ENCODE peak calls at places on chromosomes 2 and 18, in nine cellular contexts. P, Z, X, K, U, V, I, Q and B are unnamed samples.

GRCh38 chr2:50395510-50396300 is 636.2 kb downstream of the NRXN1 start:
- DNase-seq in V (no peak), K (no peak), X (no peak), Z (no peak), P (no peak), Q (no peak), U (no peak), I (no peak), B (no peak)

GRCh38 chr2:62456721-62457539 is 49.1 kb downstream of the TMEM17 start:
- DNase-seq in X (peak; percentile 80), Z (peak; percentile 60), U (peak; percentile 77), I (peak; percentile 66), V (peak; percentile 83), Q (peak; percentile 88), K (peak; percentile 55), P (peak; percentile 49), B (peak; percentile 90)

GRCh38 chr18:48826271-48826670 is 124.5 kb downstream of the SMAD7 start:
- DNase-seq in V (no peak), Q (peak; percentile 4), U (peak; percentile 35), P (no peak), Z (no peak), X (peak; percentile 2), K (no peak), I (no peak), B (peak; percentile 5)

GRCh38 chr2:208040199-208041171 is 15.2 kb upstream of the PLEKHM3 start:
- DNase-seq in U (peak; percentile 89), I (peak; percentile 61), Q (peak; percentile 58), P (peak; percentile 73), V (peak; percentile 41), X (peak; percentile 9), Z (peak; percentile 33), K (peak; percentile 53), B (peak; percentile 83)

GRCh38 chr2:32210767-32211408 is 45.2 kb downstream of the SLC30A6 start:
- DNase-seq in P (no peak), K (no peak), Q (no peak), X (no peak), U (no peak), V (no peak), Z (no peak), I (no peak), B (no peak)

GRCh38 chr2:210558708-210559107 is 2.3 kb downstream of the CPS1 start:
- DNase-seq in Z (no peak), Q (no peak), P (no peak), X (no peak), V (no peak), K (no peak), I (no peak), U (no peak), B (no peak)

GRCh38 chr2:206462240-206462854 is 19.0 kb downstream of the ADAM23 start:
- DNase-seq in V (no peak), Z (no peak), P (no peak), U (no peak), Q (no peak), I (no peak), K (no peak), X (no peak), B (no peak)

GRCh38 chr2:110748489-110748867 is 16.1 kb downstream of the ACOXL start:
- DNase-seq in I (no peak), U (no peak), P (peak; percentile 99), V (no peak), Q (no peak), K (peak; percentile 48), X (no peak), Z (peak; percentile 12), B (no peak)

GRCh38 chr2:7034313-7034712 is 117.1 kb downstream of the RNF144A start:
- DNase-seq in K (no peak), Q (peak; percentile 56), I (no peak), X (peak; percentile 56), P (no peak), U (peak; percentile 62), V (no peak), Z (no peak), B (peak; percentile 68)

GRCh38 chr18:3411854-3412268 is 38.1 kb upstream of the TGIF1 start:
- DNase-seq in X (no peak), K (no peak), I (peak; percentile 34), Z (no peak), Q (no peak), V (no peak), U (no peak), P (no peak), B (peak; percentile 77)
- H3K4me3 ChIP-seq in X (peak overlapping the region; percentile 22), K (peak overlapping the region; percentile 7), I (peak overlapping the region; percentile 60), Z (peak overlapping the region; percentile 20), Q (no peak overlapping the region), V (no peak overlapping the region), U (no peak overlapping the region), P (no peak overlapping the region), B (peak overlapping the region; percentile 54)

GRCh38 chr2:69965756-69966447 is 4.5 kb upstream of the ASPRV1 start:
- DNase-seq in U (no peak), Q (no peak), Z (no peak), I (no peak), K (no peak), V (no peak), P (no peak), X (no peak), B (no peak)
- H3K27ac ChIP-seq in U (no peak overlapping the region), Q (no peak overlapping the region), Z (no peak overlapping the region), I (no peak overlapping the region), K (no peak overlapping the region), V (no peak overlapping the region), P (no peak overlapping the region), X (no peak overlapping the region), B (no peak overlapping the region)

GRCh38 chr2:1986598-1986997 is 242.3 kb upstream of the PXDN start:
- DNase-seq in V (no peak), I (no peak), U (no peak), K (no peak), X (no peak), Q (no peak), P (no peak), Z (no peak), B (no peak)

GRCh38 chr2:1986166-1986565 is 241.9 kb upstream of the PXDN start:
- DNase-seq in I (no peak), P (no peak), Q (no peak), V (no peak), Z (no peak), U (no peak), K (no peak), X (no peak), B (no peak)

GRCh38 chr2:1987379-1987778 is 243.1 kb upstream of the PXDN start:
- DNase-seq in P (no peak), V (no peak), Q (no peak), K (no peak), X (no peak), I (no peak), U (no peak), Z (no peak), B (no peak)

GRCh38 chr2:1988049-1988448 is 243.7 kb upstream of the PXDN start:
- DNase-seq in X (no peak), Q (no peak), V (no peak), I (no peak), P (no peak), Z (no peak), K (no peak), U (no peak), B (no peak)

DNA sequence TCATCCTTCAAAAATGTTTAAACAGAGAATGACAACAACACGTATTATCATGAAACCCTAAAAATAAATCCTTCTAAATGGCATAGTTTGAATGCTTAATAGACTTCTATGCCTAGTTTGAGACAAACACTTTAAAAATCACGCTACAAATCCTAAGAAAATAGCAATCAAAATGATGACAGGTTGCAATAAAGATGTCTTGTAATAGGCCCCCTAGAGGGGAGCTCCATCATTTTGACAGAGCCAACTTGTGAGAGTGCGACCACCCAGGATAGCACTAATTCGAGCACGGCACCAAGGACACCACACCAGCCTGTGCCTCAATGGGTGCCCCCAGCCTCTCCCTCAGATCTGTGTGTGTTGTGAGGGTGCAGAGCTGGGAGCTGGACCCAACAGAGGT is 241.3 kb upstream of the PXDN start:
- DNase-seq in U (no peak), X (no peak), Q (no peak), Z (no peak), K (no peak), I (no peak), P (no peak), V (no peak), B (no peak)
- H3K4me3 ChIP-seq in U (no peak overlapping the region), X (no peak overlapping the region), Q (no peak overlapping the region), Z (no peak overlapping the region), K (no peak overlapping the region), I (no peak overlapping the region), P (no peak overlapping the region), V (no peak overlapping the region), B (no peak overlapping the region)

GRCh38 chr2:43084699-43085091 is 141.7 kb downstream of the ZFP36L2 start:
- DNase-seq in Z (no peak), U (peak; percentile 76), V (no peak), I (peak; percentile 77), X (no peak), P (no peak), Q (no peak), K (no peak), B (peak; percentile 87)
- H3K27ac ChIP-seq in Z (no peak overlapping the region), U (peak overlapping the region; percentile 76), V (no peak overlapping the region), I (peak overlapping the region; percentile 96), X (peak overlapping the region; percentile 74), P (no peak overlapping the region), Q (peak overlapping the region; percentile 57), K (no peak overlapping the region), B (peak overlapping the region; percentile 84)

DNA sequence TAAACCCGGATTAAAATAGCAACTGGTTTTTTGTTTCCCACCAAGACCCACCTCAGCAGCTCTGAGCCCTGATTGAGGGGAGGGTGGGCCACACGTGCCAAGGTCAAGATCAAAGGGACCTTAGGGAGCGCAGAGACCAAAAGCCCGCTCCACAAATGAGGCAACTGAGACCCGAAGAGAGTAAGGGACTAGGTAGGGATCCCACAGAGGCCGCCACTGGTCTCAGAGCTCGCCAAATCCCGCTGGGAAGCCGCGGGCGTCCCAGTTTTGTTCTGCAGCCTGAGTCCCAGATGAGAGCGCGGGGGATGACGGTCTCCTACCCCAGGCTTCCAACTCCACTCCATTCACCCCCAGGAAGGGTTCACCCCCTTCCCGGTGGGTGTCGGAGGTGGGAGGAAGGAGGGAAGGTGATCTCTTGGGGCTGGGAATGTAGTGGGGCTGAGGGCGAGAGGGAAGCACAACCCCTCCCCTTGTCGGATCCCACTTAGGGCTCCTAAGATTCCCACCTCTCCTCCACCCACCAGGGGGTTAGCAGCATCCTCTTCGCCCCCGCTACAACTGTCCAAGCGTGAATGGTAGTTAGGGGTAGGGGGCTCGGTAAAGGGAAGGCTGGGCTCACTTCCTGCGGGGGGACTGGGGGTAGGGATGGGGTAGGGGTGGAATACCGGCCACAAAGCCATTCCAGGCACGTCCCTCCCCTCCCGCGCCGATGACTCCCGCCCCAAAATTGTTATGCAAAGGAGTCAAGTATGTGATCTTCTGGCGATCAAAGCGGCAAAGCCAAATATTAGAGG is 7.3 kb upstream of the EN1 start:
- DNase-seq in P (no peak), X (no peak), U (no peak), Q (no peak), I (no peak), Z (no peak), V (no peak), K (no peak), B (no peak)
- H3K4me3 ChIP-seq in P (peak overlapping the region; percentile 76), X (no peak overlapping the region), U (no peak overlapping the region), Q (no peak overlapping the region), I (peak overlapping the region; percentile 50), Z (no peak overlapping the region), V (no peak overlapping the region), K (no peak overlapping the region), B (no peak overlapping the region)

DNA sequence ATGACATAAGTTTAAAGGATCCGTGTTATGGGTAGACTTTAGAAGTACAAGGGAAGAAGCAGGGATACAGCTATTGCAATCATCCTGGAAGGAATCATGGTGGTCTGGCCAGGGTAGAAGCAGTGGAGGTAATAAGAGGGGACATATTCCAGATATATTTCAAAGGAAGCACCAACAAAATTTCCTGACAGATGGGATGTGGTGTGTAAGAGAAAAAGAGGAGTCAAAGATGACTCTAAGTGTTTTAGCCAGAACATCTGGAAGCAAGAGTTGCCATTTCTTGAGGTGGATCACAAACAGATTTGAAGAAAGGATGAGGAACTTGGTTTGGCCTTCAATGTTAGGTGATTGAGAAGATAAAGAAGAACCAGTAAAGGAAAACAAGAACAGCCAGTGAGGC is 133.1 kb upstream of the CTAGE1 start:
- DNase-seq in P (no peak), Q (no peak), U (no peak), V (no peak), X (no peak), Z (no peak), I (no peak), K (no peak), B (no peak)
- H3K27ac ChIP-seq in P (no peak overlapping the region), Q (no peak overlapping the region), U (peak overlapping the region; percentile 68), V (no peak overlapping the region), X (no peak overlapping the region), Z (no peak overlapping the region), I (no peak overlapping the region), K (no peak overlapping the region), B (no peak overlapping the region)